ENCODE peak calls at places on chromosomes 16 and 17, in five cellular contexts. One of them, this sample, is unnamed.
A peak's percentile ranks its signal among the peaks of the same experiment; 100 is the strongest.

GRCh38 chr17:31645351-31645750 is 213.7 kb downstream of the COPRS start:
- DNase-seq in epithelial cell of esophagus: no peak
- DNase-seq in fibroblast of lung: no peak
- DNase-seq in heart left ventricle: no peak
- DNase-seq in Peyer's patch: no peak
- DNase-seq in this sample: no peak

GRCh38 chr16:74034862-74035261 is 261.8 kb upstream of the PSMD7 start:
- DNase-seq in epithelial cell of esophagus: peak; percentile 26
- DNase-seq in heart left ventricle: no peak
- DNase-seq in fibroblast of lung: peak; percentile 1
- DNase-seq in Peyer's patch: no peak
- DNase-seq in this sample: no peak

GRCh38 chr17:67353929-67354557 is 12.3 kb downstream of the PSMD12 start:
- DNase-seq in fibroblast of lung: no peak
- DNase-seq in Peyer's patch: no peak
- DNase-seq in epithelial cell of esophagus: no peak
- DNase-seq in heart left ventricle: no peak
- DNase-seq in this sample: no peak

GRCh38 chr16:57530104-57530522 is 6.3 kb downstream of the CCDC102A start:
- DNase-seq in Peyer's patch: peak; percentile 53
- DNase-seq in heart left ventricle: peak; percentile 63
- DNase-seq in epithelial cell of esophagus: peak; percentile 51
- DNase-seq in fibroblast of lung: peak; percentile 76
- DNase-seq in this sample: peak; percentile 57

GRCh38 chr16:4194661-4195060 is 47.2 kb downstream of the SRL start:
- DNase-seq in heart left ventricle: peak; percentile 11
- DNase-seq in Peyer's patch: no peak
- DNase-seq in epithelial cell of esophagus: no peak
- DNase-seq in fibroblast of lung: no peak
- DNase-seq in this sample: no peak

GRCh38 chr17:81440511-81441244 is 45.4 kb downstream of the BAHCC1 start:
- DNase-seq in fibroblast of lung: no peak
- DNase-seq in heart left ventricle: no peak
- DNase-seq in Peyer's patch: no peak
- DNase-seq in epithelial cell of esophagus: no peak
- DNase-seq in this sample: no peak

GRCh38 chr16:63617047-63617989 is 1504.5 kb downstream of the CDH11 start:
- DNase-seq in heart left ventricle: peak; percentile 72
- DNase-seq in epithelial cell of esophagus: no peak
- DNase-seq in fibroblast of lung: peak; percentile 1
- DNase-seq in Peyer's patch: peak; percentile 59
- DNase-seq in this sample: no peak

GRCh38 chr17:19237389-19238166 is 412 bp downstream of the EPN2 start:
- DNase-seq in epithelial cell of esophagus: no peak
- DNase-seq in Peyer's patch: peak; percentile 63
- DNase-seq in heart left ventricle: peak; percentile 76
- DNase-seq in fibroblast of lung: no peak
- DNase-seq in this sample: no peak

GRCh38 chr16:83899272-83899897 is 470 bp downstream of the MLYCD start:
- DNase-seq in Peyer's patch: peak; percentile 76
- DNase-seq in heart left ventricle: peak; percentile 77
- DNase-seq in epithelial cell of esophagus: peak; percentile 63
- DNase-seq in fibroblast of lung: peak; percentile 71
- DNase-seq in this sample: peak; percentile 47

GRCh38 chr17:21233581-21234337 is 19.5 kb downstream of the NATD1 start:
- DNase-seq in Peyer's patch: no peak
- DNase-seq in fibroblast of lung: no peak
- DNase-seq in heart left ventricle: peak; percentile 20
- DNase-seq in epithelial cell of esophagus: no peak
- DNase-seq in this sample: peak; percentile 20

GRCh38 chr16:56547120-56547948 is 17.5 kb upstream of the MT4 start:
- DNase-seq in Peyer's patch: no peak
- DNase-seq in heart left ventricle: no peak
- DNase-seq in fibroblast of lung: peak; percentile 65
- DNase-seq in epithelial cell of esophagus: peak; percentile 84
- DNase-seq in this sample: peak; percentile 71

GRCh38 chr16:19884021-19884485 is 595 bp downstream of the GPRC5B start:
- DNase-seq in epithelial cell of esophagus: no peak
- DNase-seq in fibroblast of lung: no peak
- DNase-seq in Peyer's patch: no peak
- DNase-seq in heart left ventricle: peak; percentile 68
- DNase-seq in this sample: no peak

GRCh38 chr16:88939814-88940195 is 37.2 kb downstream of the CBFA2T3 start:
- DNase-seq in heart left ventricle: peak; percentile 82
- DNase-seq in Peyer's patch: no peak
- DNase-seq in epithelial cell of esophagus: no peak
- DNase-seq in fibroblast of lung: no peak
- DNase-seq in this sample: no peak

GRCh38 chr16:53022374-53022773 is 30.3 kb downstream of the CHD9NB start:
- DNase-seq in heart left ventricle: no peak
- DNase-seq in fibroblast of lung: peak; percentile 30
- DNase-seq in Peyer's patch: no peak
- DNase-seq in epithelial cell of esophagus: peak; percentile 61
- DNase-seq in this sample: peak; percentile 72

GRCh38 chr16:58196898-58197313 is 1.0 kb downstream of the CSNK2A2 start:
- DNase-seq in heart left ventricle: no peak
- DNase-seq in Peyer's patch: no peak
- DNase-seq in epithelial cell of esophagus: peak; percentile 38
- DNase-seq in fibroblast of lung: peak; percentile 55
- DNase-seq in this sample: peak; percentile 39

GRCh38 chr17:78997231-78997741 is 12.3 kb downstream of the CANT1 start:
- DNase-seq in fibroblast of lung: no peak
- DNase-seq in epithelial cell of esophagus: peak; percentile 77
- DNase-seq in Peyer's patch: peak; percentile 54
- DNase-seq in heart left ventricle: no peak
- DNase-seq in this sample: no peak

GRCh38 chr17:7046127-7046724 is 2.3 kb upstream of the SLC16A11 start:
- DNase-seq in heart left ventricle: no peak
- DNase-seq in fibroblast of lung: no peak
- DNase-seq in Peyer's patch: peak; percentile 87
- DNase-seq in epithelial cell of esophagus: peak; percentile 97
- DNase-seq in this sample: no peak

GRCh38 chr17:43025290-43025657 is 243 bp downstream of the RND2 start:
- DNase-seq in heart left ventricle: no peak
- DNase-seq in epithelial cell of esophagus: no peak
- DNase-seq in fibroblast of lung: no peak
- DNase-seq in Peyer's patch: no peak
- DNase-seq in this sample: no peak

GRCh38 chr17:64355536-64356303 is 34.9 kb downstream of the PECAM1 start:
- DNase-seq in Peyer's patch: no peak
- DNase-seq in fibroblast of lung: peak; percentile 91
- DNase-seq in heart left ventricle: no peak
- DNase-seq in epithelial cell of esophagus: no peak
- DNase-seq in this sample: peak; percentile 70

GRCh38 chr16:3652373-3653037 is 2.0 kb upstream of the DNASE1 start:
- DNase-seq in fibroblast of lung: no peak
- DNase-seq in heart left ventricle: no peak
- DNase-seq in Peyer's patch: no peak
- DNase-seq in epithelial cell of esophagus: no peak
- DNase-seq in this sample: no peak

GRCh38 chr17:45436625-45437460 is 4.2 kb upstream of the ARHGAP27 start:
- DNase-seq in heart left ventricle: no peak
- DNase-seq in Peyer's patch: no peak
- DNase-seq in fibroblast of lung: peak; percentile 27
- DNase-seq in epithelial cell of esophagus: no peak
- DNase-seq in this sample: no peak

GRCh38 chr17:82143333-82143732 is 45.3 kb upstream of the FASN start:
- DNase-seq in epithelial cell of esophagus: no peak
- DNase-seq in Peyer's patch: no peak
- DNase-seq in heart left ventricle: no peak
- DNase-seq in fibroblast of lung: no peak
- DNase-seq in this sample: no peak

GRCh38 chr17:41511130-41511529 is 5.7 kb upstream of the KRT13 start:
- DNase-seq in Peyer's patch: peak; percentile 70
- DNase-seq in epithelial cell of esophagus: no peak
- DNase-seq in fibroblast of lung: no peak
- DNase-seq in heart left ventricle: no peak
- DNase-seq in this sample: no peak

GRCh38 chr16:86520317-86521210 is 10.2 kb downstream of the FOXF1 start:
- DNase-seq in heart left ventricle: peak; percentile 55
- DNase-seq in epithelial cell of esophagus: no peak
- DNase-seq in fibroblast of lung: no peak
- DNase-seq in Peyer's patch: no peak
- DNase-seq in this sample: no peak

GRCh38 chr16:68526143-68526781 is 12.8 kb upstream of the ZFP90 start:
- DNase-seq in fibroblast of lung: no peak
- DNase-seq in heart left ventricle: no peak
- DNase-seq in Peyer's patch: no peak
- DNase-seq in epithelial cell of esophagus: no peak
- DNase-seq in this sample: no peak

GRCh38 chr16:81595676-81596292 is 151.2 kb downstream of the CMIP start:
- DNase-seq in fibroblast of lung: no peak
- DNase-seq in Peyer's patch: no peak
- DNase-seq in epithelial cell of esophagus: peak; percentile 35
- DNase-seq in heart left ventricle: no peak
- DNase-seq in this sample: no peak

GRCh38 chr16:87586201-87586782 is 16.0 kb upstream of the JPH3 start:
- DNase-seq in Peyer's patch: no peak
- DNase-seq in fibroblast of lung: peak; percentile 36
- DNase-seq in heart left ventricle: no peak
- DNase-seq in epithelial cell of esophagus: peak; percentile 31
- DNase-seq in this sample: no peak

GRCh38 chr17:51166987-51167931 is 1.0 kb downstream of the NME2 start:
- DNase-seq in fibroblast of lung: peak; percentile 22
- DNase-seq in epithelial cell of esophagus: peak; percentile 42
- DNase-seq in Peyer's patch: peak; percentile 80
- DNase-seq in heart left ventricle: peak; percentile 74
- DNase-seq in this sample: no peak

GRCh38 chr16:84888450-84888849 is 68.7 kb downstream of the CRISPLD2 start:
- DNase-seq in Peyer's patch: no peak
- DNase-seq in epithelial cell of esophagus: peak; percentile 30
- DNase-seq in heart left ventricle: no peak
- DNase-seq in fibroblast of lung: no peak
- DNase-seq in this sample: no peak

GRCh38 chr17:8124350-8125195 is 667 bp upstream of the HES7 start:
- DNase-seq in Peyer's patch: no peak
- DNase-seq in epithelial cell of esophagus: peak; percentile 46
- DNase-seq in heart left ventricle: no peak
- DNase-seq in fibroblast of lung: peak; percentile 11
- DNase-seq in this sample: peak; percentile 65

GRCh38 chr16:68902376-68903345 is 59.3 kb downstream of the TANGO6 start:
- DNase-seq in fibroblast of lung: peak; percentile 40
- DNase-seq in epithelial cell of esophagus: peak; percentile 77
- DNase-seq in heart left ventricle: no peak
- DNase-seq in Peyer's patch: no peak
- DNase-seq in this sample: peak; percentile 55

GRCh38 chr17:22462461-22462860 is 770.1 kb downstream of the KCNJ18 start:
- DNase-seq in fibroblast of lung: no peak
- DNase-seq in epithelial cell of esophagus: no peak
- DNase-seq in heart left ventricle: no peak
- DNase-seq in Peyer's patch: no peak
- DNase-seq in this sample: no peak

GRCh38 chr17:43720311-43721060 is 38.1 kb downstream of the SOST start:
- DNase-seq in heart left ventricle: peak; percentile 93
- DNase-seq in Peyer's patch: peak; percentile 83
- DNase-seq in fibroblast of lung: peak; percentile 67
- DNase-seq in epithelial cell of esophagus: peak; percentile 58
- DNase-seq in this sample: peak; percentile 85

GRCh38 chr17:3647769-3648540 is 11.4 kb downstream of the CTNS start:
- DNase-seq in Peyer's patch: peak; percentile 79
- DNase-seq in epithelial cell of esophagus: peak; percentile 77
- DNase-seq in heart left ventricle: no peak
- DNase-seq in fibroblast of lung: peak; percentile 45
- DNase-seq in this sample: peak; percentile 65

GRCh38 chr17:83155128-83156081 is 76.0 kb downstream of the METRNL start:
- DNase-seq in Peyer's patch: no peak
- DNase-seq in heart left ventricle: no peak
- DNase-seq in epithelial cell of esophagus: no peak
- DNase-seq in fibroblast of lung: peak; percentile 16
- DNase-seq in this sample: peak; percentile 98

GRCh38 chr17:8188408-8188839 is 1.6 kb downstream of the BORCS6 start:
- DNase-seq in epithelial cell of esophagus: no peak
- DNase-seq in heart left ventricle: peak; percentile 63
- DNase-seq in fibroblast of lung: no peak
- DNase-seq in Peyer's patch: no peak
- DNase-seq in this sample: no peak

GRCh38 chr17:48297825-48298224 is 132.2 kb downstream of the SKAP1 start:
- DNase-seq in epithelial cell of esophagus: no peak
- DNase-seq in Peyer's patch: no peak
- DNase-seq in fibroblast of lung: no peak
- DNase-seq in heart left ventricle: no peak
- DNase-seq in this sample: no peak
- H3K4me3 ChIP-seq in epithelial cell of esophagus: no peak overlapping the region
- H3K4me3 ChIP-seq in Peyer's patch: no peak overlapping the region
- H3K4me3 ChIP-seq in fibroblast of lung: no peak overlapping the region
- H3K4me3 ChIP-seq in heart left ventricle: no peak overlapping the region
- H3K4me3 ChIP-seq in this sample: no peak overlapping the region

GRCh38 chr16:12215302-12216105 is 239.0 kb downstream of the SNX29 start:
- DNase-seq in Peyer's patch: peak; percentile 75
- DNase-seq in epithelial cell of esophagus: no peak
- DNase-seq in fibroblast of lung: no peak
- DNase-seq in heart left ventricle: no peak
- DNase-seq in this sample: no peak
- TF ChIP-seq CTCF in Peyer's patch: no peak
- TF ChIP-seq CTCF in epithelial cell of esophagus: no peak
- TF ChIP-seq CTCF in fibroblast of lung: peak; percentile 23
- TF ChIP-seq CTCF in heart left ventricle: peak; percentile 15
- TF ChIP-seq CTCF in this sample: peak; percentile 23

DNA sequence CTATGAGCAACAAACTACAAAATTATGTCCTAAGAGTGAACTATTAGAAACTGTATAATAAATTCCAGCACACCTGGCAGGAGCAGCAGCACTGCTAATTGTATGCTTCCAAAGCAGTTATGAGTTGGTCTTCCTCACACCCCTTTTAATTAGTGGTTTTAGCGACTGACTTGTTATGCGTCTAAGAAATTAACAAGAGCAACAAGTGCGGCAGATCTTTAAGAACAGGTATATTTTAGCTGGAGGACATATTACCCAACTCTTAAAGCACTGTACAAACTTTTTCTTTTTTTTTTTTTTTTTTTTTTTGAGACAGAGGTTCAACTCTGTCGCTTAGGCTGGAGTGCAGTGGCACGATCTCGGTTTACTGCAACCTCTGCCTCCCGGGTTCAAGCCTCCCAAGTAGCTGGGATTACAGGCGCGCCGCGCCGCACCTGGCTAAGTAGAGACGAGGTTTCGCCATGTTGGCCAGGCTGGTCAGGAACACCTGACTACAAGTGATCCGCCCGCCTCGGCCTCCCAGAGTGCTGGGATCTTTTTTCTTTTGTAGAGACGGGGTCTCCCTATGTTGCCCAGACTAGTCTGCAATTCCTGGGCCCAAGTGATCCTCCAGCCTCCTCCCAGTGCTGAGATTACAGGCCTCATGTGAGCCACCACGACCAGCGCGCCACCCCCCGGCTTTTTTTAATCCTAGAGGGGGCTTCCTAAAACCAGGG is 1.6 kb upstream of the FBXL20 start:
- DNase-seq in Peyer's patch: no peak
- DNase-seq in heart left ventricle: no peak
- DNase-seq in fibroblast of lung: no peak
- DNase-seq in epithelial cell of esophagus: no peak
- DNase-seq in this sample: no peak
- H3K4me3 ChIP-seq in Peyer's patch: no peak overlapping the region
- H3K4me3 ChIP-seq in heart left ventricle: no peak overlapping the region
- H3K4me3 ChIP-seq in fibroblast of lung: no peak overlapping the region
- H3K4me3 ChIP-seq in epithelial cell of esophagus: no peak overlapping the region
- H3K4me3 ChIP-seq in this sample: no peak overlapping the region

GRCh38 chr16:2047330-2048115 is at the start of the genes NTHL1 and TSC2:
- DNase-seq in heart left ventricle: peak; percentile 98
- DNase-seq in Peyer's patch: peak; percentile 97
- DNase-seq in epithelial cell of esophagus: peak; percentile 97
- DNase-seq in fibroblast of lung: peak; percentile 94
- DNase-seq in this sample: peak; percentile 97
- TF ChIP-seq CTCF in heart left ventricle: peak; percentile 70
- TF ChIP-seq CTCF in Peyer's patch: peak; percentile 73
- TF ChIP-seq CTCF in epithelial cell of esophagus: peak; percentile 36
- TF ChIP-seq CTCF in fibroblast of lung: peak; percentile 35
- TF ChIP-seq CTCF in this sample: peak; percentile 30

This sample was measured in foreskin fibroblast.